ENCODE peak calls at places on chromosomes 16 and 17, in eight cellular contexts. S is tibial artery; W is stimulated activated CD8-positive, alpha-beta memory T cell treated with anti-CD3 and anti-CD28 coated beads, Interleukin-7, amount 100 ng/mL, for 24 hours; K is ascending aorta; I is right lobe of liver; X is HTR-8/SVneo; C is NCI-H1436; T is CD4-positive, alpha-beta T cell. R is an unnamed sample.
A peak's percentile ranks its signal among the peaks of the same experiment; 100 is the strongest.

GRCh38 chr17:21452377-21453143 is 76.4 kb downstream of the KCNJ12 start:
- DNase-seq in S (peak; percentile 69), W (no peak), K (peak; percentile 77), I (peak; percentile 59), X (no peak), C (no peak), T (no peak), R (peak; percentile 67)

GRCh38 chr16:14485131-14485551 is 144.9 kb downstream of the PARN start:
- DNase-seq in S (no peak), W (no peak), K (no peak), I (no peak), X (peak; percentile 20), C (no peak), T (no peak), R (no peak)

GRCh38 chr17:5437721-5438317 is 1.1 kb downstream of the C1QBP start:
- DNase-seq in S (no peak), W (no peak), K (no peak), I (no peak), X (no peak), C (no peak), T (no peak), R (no peak)

GRCh38 chr17:80071116-80071980 is 30.0 kb upstream of the GAA start:
- DNase-seq in S (peak; percentile 52), W (no peak), K (peak; percentile 86), I (peak; percentile 88), X (no peak), C (no peak), T (no peak), R (peak; percentile 78)

GRCh38 chr16:1932050-1933028 is 10.7 kb downstream of the MSRB1 start:
- DNase-seq in S (no peak), W (no peak), K (no peak), I (peak; percentile 71), X (no peak), C (peak; percentile 34), T (no peak), R (no peak)

GRCh38 chr17:76376318-76377133 is 7.9 kb upstream of the SPHK1 start:
- DNase-seq in S (no peak), W (no peak), K (no peak), I (no peak), X (no peak), C (no peak), T (no peak), R (no peak)

GRCh38 chr17:27157898-27158297 is 136.0 kb upstream of the WSB1 start:
- DNase-seq in S (no peak), W (no peak), K (no peak), I (peak; percentile 22), X (no peak), C (no peak), T (no peak), R (no peak)

GRCh38 chr17:71110326-71110725 is 941.0 kb downstream of the KCNJ2 start:
- DNase-seq in S (no peak), W (no peak), K (no peak), I (no peak), X (no peak), C (no peak), T (no peak), R (no peak)

GRCh38 chr16:55482056-55482455 is 3.1 kb downstream of the MMP2 start:
- DNase-seq in S (no peak), W (no peak), K (no peak), I (no peak), X (no peak), C (no peak), T (no peak), R (no peak)

GRCh38 chr17:15106540-15106939 is 158.6 kb downstream of the PMP22 start:
- DNase-seq in S (no peak), W (no peak), K (no peak), I (no peak), X (peak; percentile 58), C (no peak), T (no peak), R (no peak)

GRCh38 chr16:72992142-72992601 is 55.8 kb downstream of the ZFHX3 start:
- DNase-seq in S (no peak), W (no peak), K (peak; percentile 55), I (peak; percentile 28), X (no peak), C (no peak), T (no peak), R (no peak)

GRCh38 chr17:6366144-6366755 is 68.7 kb downstream of the AIPL1 start:
- DNase-seq in S (no peak), W (no peak), K (no peak), I (no peak), X (no peak), C (peak; percentile 3), T (no peak), R (no peak)

GRCh38 chr17:27810211-27810901 is 10.0 kb upstream of the NOS2 start:
- DNase-seq in S (no peak), W (no peak), K (no peak), I (no peak), X (no peak), C (no peak), T (no peak), R (no peak)

GRCh38 chr16:81684901-81685300 is 94.2 kb upstream of the PLCG2 start:
- DNase-seq in S (no peak), W (no peak), K (no peak), I (no peak), X (no peak), C (no peak), T (no peak), R (no peak)

GRCh38 chr17:71276071-71276470 is 844.7 kb upstream of the SOX9 start:
- DNase-seq in S (no peak), W (no peak), K (no peak), I (no peak), X (no peak), C (no peak), T (no peak), R (no peak)

GRCh38 chr16:81902025-81902424 is 109.2 kb downstream of the SDR42E1 start:
- DNase-seq in S (no peak), W (no peak), K (no peak), I (no peak), X (no peak), C (no peak), T (no peak), R (no peak)

GRCh38 chr16:27346818-27347217 is 33.0 kb downstream of the IL4R start:
- DNase-seq in S (no peak), W (no peak), K (no peak), I (no peak), X (no peak), C (no peak), T (no peak), R (no peak)

GRCh38 chr17:67042104-67042899 is 2.1 kb upstream of the CACNG1 start:
- DNase-seq in S (no peak), W (no peak), K (no peak), I (no peak), X (no peak), C (no peak), T (no peak), R (no peak)

GRCh38 chr17:76998839-76999238 is 130.6 kb downstream of the MGAT5B start:
- DNase-seq in S (no peak), W (no peak), K (no peak), I (no peak), X (no peak), C (no peak), T (no peak), R (no peak)

GRCh38 chr16:67115649-67116048 is 5.9 kb downstream of the PHAF1 start:
- DNase-seq in S (no peak), W (no peak), K (no peak), I (no peak), X (peak; percentile 84), C (no peak), T (no peak), R (no peak)

GRCh38 chr16:83305092-83305491 is 502.7 kb upstream of the HSBP1 start:
- DNase-seq in S (no peak), W (no peak), K (no peak), I (no peak), X (peak; percentile 67), C (no peak), T (no peak), R (no peak)

GRCh38 chr17:16040710-16041251 is 41.2 kb downstream of the TTC19 start:
- DNase-seq in S (no peak), W (no peak), K (no peak), I (peak; percentile 92), X (no peak), C (no peak), T (no peak), R (no peak)

GRCh38 chr17:58344047-58344790 is 7.8 kb downstream of the SUPT4H1 start:
- DNase-seq in S (no peak), W (no peak), K (no peak), I (no peak), X (no peak), C (no peak), T (peak; percentile 77), R (no peak)

GRCh38 chr16:29290631-29291247 is 115.8 kb downstream of the NPIPB11 start:
- DNase-seq in S (peak; percentile 98), W (peak; percentile 24), K (peak; percentile 98), I (peak; percentile 87), X (peak; percentile 88), C (no peak), T (peak; percentile 54), R (peak; percentile 98)

GRCh38 chr17:7673239-7673638 is 14.1 kb downstream of the TP53 start:
- DNase-seq in S (no peak), W (peak; percentile 37), K (no peak), I (no peak), X (no peak), C (no peak), T (no peak), R (no peak)

GRCh38 chr16:53768593-53768992 is 64.6 kb downstream of the FTO start:
- DNase-seq in S (no peak), W (no peak), K (no peak), I (no peak), X (peak; percentile 50), C (no peak), T (no peak), R (no peak)

GRCh38 chr17:77537566-77537965 is 396.8 kb downstream of the SEC14L1 start:
- DNase-seq in S (no peak), W (no peak), K (no peak), I (no peak), X (no peak), C (no peak), T (no peak), R (no peak)

GRCh38 chr16:11916524-11917285 is 949 bp upstream of the GSPT1 start:
- DNase-seq in S (no peak), W (no peak), K (peak; percentile 69), I (no peak), X (peak; percentile 30), C (no peak), T (no peak), R (no peak)

GRCh38 chr17:81010935-81011334 is 19.3 kb downstream of the CHMP6 start:
- DNase-seq in S (no peak), W (no peak), K (no peak), I (no peak), X (no peak), C (no peak), T (no peak), R (no peak)

GRCh38 chr16:4103741-4104140 is 12.5 kb downstream of the ADCY9 start:
- DNase-seq in S (no peak), W (no peak), K (no peak), I (no peak), X (no peak), C (no peak), T (no peak), R (peak; percentile 51)

GRCh38 chr17:35432176-35433074 is at the start of gene SLFN12:
- DNase-seq in S (peak; percentile 56), W (no peak), K (peak; percentile 85), I (peak; percentile 55), X (peak; percentile 76), C (no peak), T (no peak), R (peak; percentile 60)

GRCh38 chr17:4895121-4895520 is 4.2 kb upstream of the C17orf107 start:
- DNase-seq in S (no peak), W (no peak), K (no peak), I (no peak), X (no peak), C (no peak), T (no peak), R (no peak)

GRCh38 chr17:80629298-80630028 is 84.8 kb downstream of the RPTOR start:
- DNase-seq in S (no peak), W (no peak), K (no peak), I (no peak), X (no peak), C (no peak), T (no peak), R (no peak)

GRCh38 chr17:7767425-7768021 is 50.0 kb downstream of the DNAH2 start:
- DNase-seq in S (no peak), W (no peak), K (no peak), I (no peak), X (no peak), C (no peak), T (no peak), R (no peak)